ENCODE peak calls at places on chromosome 1, in six cellular contexts. W, N, E, T, C and B are unnamed samples.

GRCh38 chr1:66733348-66734017 is 18.8 kb upstream of the DYNLT5 start:
- DNase-seq in W (no peak), N (no peak), E (no peak), T (no peak), C (no peak), B (no peak)

GRCh38 chr1:214363386-214363785 is 82.4 kb downstream of the SMYD2 start:
- DNase-seq in W (no peak), N (peak), E (no peak), T (no peak), C (no peak), B (no peak)

GRCh38 chr1:199909137-199909536 is 118.4 kb upstream of the NR5A2 start:
- DNase-seq in W (no peak), N (peak), E (no peak), T (no peak), C (no peak), B (no peak)

GRCh38 chr1:2785631-2786328 is 15.7 kb downstream of the TTC34 start:
- DNase-seq in W (no peak), N (no peak), E (no peak), T (no peak), C (no peak), B (no peak)

GRCh38 chr1:181206979-181207790 is 118.7 kb downstream of the IER5 start:
- DNase-seq in W (no peak), N (no peak), E (no peak), T (no peak), C (no peak), B (no peak)

GRCh38 chr1:19078503-19078902 is 122.0 kb upstream of the IFFO2 start:
- DNase-seq in W (no peak), N (no peak), E (no peak), T (no peak), C (no peak), B (no peak)

GRCh38 chr1:44346184-44346583 is 8.9 kb downstream of the ERI3 start:
- DNase-seq in W (no peak), N (no peak), E (no peak), T (no peak), C (no peak), B (no peak)

GRCh38 chr1:164609084-164609483 is 50.1 kb downstream of the PBX1 start:
- DNase-seq in W (no peak), N (no peak), E (no peak), T (no peak), C (no peak), B (no peak)

GRCh38 chr1:99503276-99503747 is 142.6 kb upstream of the PALMD start:
- DNase-seq in W (no peak), N (peak), E (no peak), T (no peak), C (no peak), B (no peak)